ENCODE peak calls at places on chromosomes 12 and 14, in six cellular contexts. L, B, Y, F, A and N are unnamed samples.

GRCh38 chr14:69360438-69361108 is 37.5 kb downstream of the ERH start:
- DNase-seq in Y (no peak), L (no peak), B (peak), F (no peak), A (no peak), N (no peak)

GRCh38 chr12:27355486-27355885 is 22.9 kb downstream of the BMAL2 start:
- DNase-seq in L (no peak), B (no peak), Y (no peak), F (no peak), A (no peak), N (no peak)

GRCh38 chr12:110693731-110694130 is 4.8 kb upstream of the HVCN1 start:
- DNase-seq in B (no peak), L (no peak), Y (no peak), A (no peak), F (no peak), N (no peak)

GRCh38 chr12:52054838-52055741 is 3.8 kb downstream of the NR4A1 start:
- DNase-seq in F (no peak), L (no peak), B (no peak), Y (no peak), A (no peak), N (no peak)

GRCh38 chr12:69515394-69515793 is 45.2 kb downstream of the FRS2 start:
- DNase-seq in Y (no peak), B (no peak), A (no peak), F (no peak), L (no peak), N (peak)

GRCh38 chr12:66176525-66176924 is 6.7 kb upstream of the TMBIM4 start:
- DNase-seq in A (no peak), Y (no peak), L (no peak), F (no peak), B (no peak), N (no peak)

GRCh38 chr12:89889051-89889450 is 180.4 kb upstream of the ATP2B1 start:
- DNase-seq in F (no peak), Y (no peak), A (no peak), B (no peak), L (no peak), N (no peak)

GRCh38 chr12:54561164-54561563 is 11.8 kb downstream of the PDE1B start:
- DNase-seq in Y (no peak), B (no peak), L (no peak), F (no peak), A (no peak), N (no peak)

GRCh38 chr12:27515671-27516070 is 8.3 kb upstream of the PPFIBP1 start:
- DNase-seq in A (no peak), L (no peak), Y (no peak), F (no peak), B (no peak), N (no peak)